ENCODE peak calls at places on chromosomes 1 and 21, in four cellular contexts. D, W, H and X are unnamed samples.

GRCh38 chr1:35573198-35573775 is at the start of gene TFAP2E:
- DNase-seq in D (no peak), W (no peak), H (peak; percentile 66), X (no peak)

GRCh38 chr1:45329445-45329844 is 2.8 kb downstream of the HPDL start:
- DNase-seq in D (no peak), W (no peak), H (no peak), X (no peak)

GRCh38 chr1:150366416-150367296 is 2.7 kb downstream of the RPRD2 start:
- DNase-seq in D (no peak), W (no peak), H (no peak), X (no peak)

GRCh38 chr1:187032316-187032981 is 203.7 kb downstream of the PLA2G4A start:
- DNase-seq in D (no peak), W (no peak), H (no peak), X (no peak)

GRCh38 chr1:33768821-33769220 is 95.1 kb upstream of the HMGB4 start:
- DNase-seq in D (no peak), W (no peak), H (no peak), X (no peak)

GRCh38 chr1:7376676-7377075 is 394.4 kb upstream of the VAMP3 start:
- DNase-seq in D (no peak), W (no peak), H (no peak), X (no peak)

GRCh38 chr1:47948126-47948525 is 49.1 kb downstream of the TRABD2B start:
- DNase-seq in D (no peak), W (no peak), H (no peak), X (no peak)

GRCh38 chr1:36792292-36792691 is 242.0 kb downstream of the GRIK3 start:
- DNase-seq in D (no peak), W (no peak), H (no peak), X (no peak)

GRCh38 chr1:223747838-223748335 is 35.5 kb downstream of the CAPN2 start:
- DNase-seq in D (no peak), W (peak; percentile 52), H (no peak), X (no peak)

GRCh38 chr1:181251001-181251712 is 162.7 kb downstream of the IER5 start:
- DNase-seq in D (no peak), W (no peak), H (peak; percentile 13), X (no peak)

GRCh38 chr1:55833452-55834160 is 618.4 kb upstream of the USP24 start:
- DNase-seq in D (no peak), W (no peak), H (no peak), X (no peak)

GRCh38 chr1:55369474-55369873 is 154.3 kb upstream of the USP24 start:
- DNase-seq in D (no peak), W (no peak), H (no peak), X (no peak)

GRCh38 chr1:11492235-11492634 is 13.3 kb downstream of the DISP3 start:
- DNase-seq in D (no peak), W (no peak), H (no peak), X (peak; percentile 12)

GRCh38 chr1:244874974-244875579 is 10.7 kb upstream of the HNRNPU start:
- DNase-seq in D (no peak), W (no peak), H (no peak), X (no peak)

GRCh38 chr1:89206361-89206760 is 7.6 kb upstream of the GBP4 start:
- DNase-seq in D (no peak), W (no peak), H (no peak), X (no peak)

GRCh38 chr1:41367102-41367537 is 5.9 kb downstream of the FOXO6 start:
- DNase-seq in D (no peak), W (no peak), H (no peak), X (no peak)
- H3K27ac ChIP-seq in D (no peak overlapping the region), W (no peak overlapping the region), H (peak overlapping the region; percentile 88), X (no peak overlapping the region)

GRCh38 chr1:154327466-154328317 is 2.4 kb downstream of the ATP8B2 start:
- DNase-seq in D (no peak), W (no peak), H (no peak), X (no peak)

GRCh38 chr1:154324241-154324640 is 1.1 kb upstream of the ATP8B2 start:
- DNase-seq in D (no peak), W (no peak), H (no peak), X (no peak)

GRCh38 chr1:154324669-154325582 is at the start of gene ATP8B2:
- DNase-seq in D (peak; percentile 68), W (peak; percentile 74), H (peak; percentile 96), X (peak; percentile 88)

GRCh38 chr1:154326546-154327465 is 1.5 kb downstream of the ATP8B2 start:
- DNase-seq in D (peak; percentile 38), W (peak; percentile 41), H (no peak), X (peak; percentile 91)

DNA sequence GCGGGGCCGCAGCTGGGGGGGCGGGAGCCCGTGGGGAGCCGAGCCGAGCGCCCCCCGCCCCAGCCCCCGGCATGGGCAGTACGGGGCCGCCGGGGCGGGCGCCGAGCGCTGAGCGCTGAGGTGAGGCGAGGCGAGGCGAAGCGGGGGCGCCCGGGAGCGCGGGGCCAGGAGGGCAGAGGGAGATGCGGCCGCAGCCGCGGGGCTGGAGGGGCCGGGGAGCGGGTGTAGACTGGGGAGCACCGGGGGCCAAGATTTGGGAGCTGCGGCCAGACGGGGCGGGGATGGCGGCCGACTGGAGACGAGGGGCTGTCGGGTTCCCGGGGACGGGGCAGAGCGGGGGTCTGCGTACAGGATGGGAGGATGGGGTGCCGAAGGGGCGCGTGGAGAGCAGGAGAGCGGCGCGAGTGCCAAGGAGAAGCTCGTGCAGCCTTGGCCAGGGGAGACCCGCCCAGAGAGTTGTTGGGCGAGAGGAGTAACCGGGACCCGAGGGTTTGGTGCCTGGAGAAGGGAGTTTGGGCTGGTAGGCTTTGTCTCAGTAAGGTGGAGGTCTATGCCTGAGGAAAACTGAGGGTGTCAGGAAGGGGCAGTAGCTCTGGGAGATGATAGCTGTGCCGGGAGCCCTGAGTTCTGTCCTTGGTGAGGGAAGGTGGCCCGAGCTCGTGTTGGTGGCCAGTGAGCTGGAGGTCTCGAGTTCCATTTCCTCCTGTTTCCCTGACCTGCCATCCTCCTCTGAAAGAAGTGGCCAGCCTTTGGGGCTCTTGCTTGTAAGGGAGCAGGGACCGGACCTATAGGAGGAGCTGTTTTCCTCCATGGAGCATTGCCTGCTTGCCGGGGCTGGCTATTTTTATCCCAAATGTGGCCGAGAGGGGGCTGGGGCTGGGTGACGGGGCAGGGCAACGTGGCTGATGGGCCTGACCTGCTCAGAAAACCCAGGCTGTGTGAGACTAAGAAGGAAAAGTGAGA is 539 bp downstream of the ATP8B2 start:
- DNase-seq in D (peak; percentile 63), W (peak; percentile 57), H (peak; percentile 97), X (peak; percentile 86)
- TF ChIP-seq CTCF in D (peak; percentile 65), W (peak; percentile 68), H (peak; percentile 57), X (peak; percentile 63)

GRCh38 chr1:116991918-116992317 is 9.6 kb upstream of the CD101 start:
- DNase-seq in D (no peak), W (no peak), H (no peak), X (no peak)
- H3K27ac ChIP-seq in D (peak overlapping the region; percentile 77), W (no peak overlapping the region), H (no peak overlapping the region), X (no peak overlapping the region)

GRCh38 chr21:31181089-31181757 is 142.9 kb upstream of the KRTAP19-8 start:
- DNase-seq in D (no peak), W (no peak), H (no peak), X (no peak)
- TF ChIP-seq CTCF in D (no peak), W (no peak), H (no peak), X (no peak)

GRCh38 chr1:84037758-84038611 is 39.1 kb upstream of the TTLL7 start:
- DNase-seq in D (no peak), W (no peak), H (no peak), X (no peak)
- H3K27ac ChIP-seq in D (no peak overlapping the region), W (no peak overlapping the region), H (no peak overlapping the region), X (no peak overlapping the region)

DNA sequence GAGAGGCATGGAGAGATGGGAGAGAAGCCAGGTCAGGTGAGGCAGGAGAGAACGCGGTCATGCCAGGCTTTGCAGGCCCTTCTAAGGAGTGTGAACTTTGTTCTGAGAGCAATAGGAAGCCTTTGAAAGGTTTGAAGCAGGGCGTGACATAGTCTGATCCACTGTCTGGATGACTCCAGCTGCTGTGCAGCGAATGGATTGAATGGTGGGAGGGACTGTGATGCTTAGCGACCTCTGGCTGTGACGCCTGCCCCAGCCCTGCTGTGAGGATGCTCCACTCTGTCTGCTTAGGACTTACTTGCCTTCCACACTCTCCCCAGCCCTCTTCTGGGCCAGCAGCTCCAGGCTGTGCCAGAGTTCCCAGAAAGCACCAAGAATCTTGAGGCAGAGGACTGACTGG is 41.8 kb upstream of the POU3F1 start:
- DNase-seq in D (no peak), W (no peak), H (no peak), X (no peak)
- TF ChIP-seq CTCF in D (no peak), W (no peak), H (no peak), X (no peak)

DNA sequence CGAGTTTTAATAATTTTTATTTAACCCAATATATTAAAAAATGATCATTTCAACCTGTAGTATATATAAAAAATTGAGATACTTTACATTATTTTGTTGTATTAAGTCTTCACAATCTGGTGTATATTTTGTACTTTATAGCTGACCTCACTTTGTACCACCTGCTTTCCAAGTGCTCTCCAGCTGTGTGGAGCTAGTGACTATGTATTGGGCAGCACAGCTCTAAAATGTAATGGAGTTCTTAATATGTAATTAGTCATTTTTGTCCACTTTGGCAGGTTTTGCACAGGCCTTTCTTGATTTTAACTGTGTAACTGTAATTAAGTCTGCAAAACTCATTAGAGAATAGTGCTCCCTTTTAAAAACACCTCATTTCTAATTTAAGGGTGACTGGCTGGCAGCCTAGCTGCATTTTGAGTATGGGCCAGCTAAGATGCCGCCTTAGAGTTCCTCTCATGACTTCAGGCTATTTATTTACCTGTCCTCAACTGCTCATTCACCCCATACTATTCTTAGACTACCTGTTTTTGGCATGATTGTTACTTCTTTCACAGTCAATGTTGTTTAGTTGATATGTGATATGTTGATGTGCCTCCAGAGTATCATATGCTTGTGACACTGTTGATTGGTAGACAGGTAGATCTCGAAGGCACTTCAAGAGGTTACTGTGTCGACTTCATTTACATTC is 43.2 kb downstream of the ZYG11B start:
- DNase-seq in D (no peak), W (no peak), H (no peak), X (no peak)
- H3K27ac ChIP-seq in D (peak overlapping the region; percentile 2), W (no peak overlapping the region), H (no peak overlapping the region), X (no peak overlapping the region)

GRCh38 chr1:30696831-30697230 is 26.6 kb downstream of the MATN1 start:
- DNase-seq in D (no peak), W (no peak), H (no peak), X (peak; percentile 42)

GRCh38 chr1:30697571-30697970 is 25.8 kb downstream of the MATN1 start:
- DNase-seq in D (no peak), W (no peak), H (no peak), X (peak; percentile 68)

GRCh38 chr1:30698401-30698981 is 24.9 kb downstream of the MATN1 start:
- DNase-seq in D (no peak), W (no peak), H (no peak), X (peak; percentile 72)

GRCh38 chr1:30699762-30700161 is 23.6 kb downstream of the MATN1 start:
- DNase-seq in D (no peak), W (no peak), H (no peak), X (no peak)

DNA sequence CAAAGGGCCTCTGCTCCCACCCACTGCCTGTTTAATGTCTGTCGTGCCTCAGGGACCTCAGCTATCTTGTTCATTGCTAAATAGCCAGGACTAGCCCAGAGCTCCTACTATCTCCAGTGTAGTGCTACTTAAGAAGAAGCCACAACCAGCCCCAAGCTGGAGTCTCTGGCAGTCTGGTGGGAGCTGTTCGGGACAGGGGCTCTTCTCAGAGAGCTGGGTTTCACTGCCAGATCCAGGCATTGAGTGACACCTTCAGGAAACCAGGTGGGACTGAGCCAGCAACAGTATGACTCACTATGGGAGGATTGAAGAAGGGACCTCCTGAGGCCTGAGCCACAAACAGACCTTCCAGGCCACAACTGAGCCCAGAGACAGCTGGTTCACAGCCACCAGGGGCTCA is 25.4 kb downstream of the MATN1 start:
- DNase-seq in D (no peak), W (no peak), H (no peak), X (peak; percentile 67)
- TF ChIP-seq CTCF in D (no peak), W (no peak), H (no peak), X (no peak)

GRCh38 chr1:220222939-220223338 is 49.3 kb downstream of the RAB3GAP2 start:
- DNase-seq in D (no peak), W (no peak), H (no peak), X (no peak)
- H3K27ac ChIP-seq in D (no peak overlapping the region), W (no peak overlapping the region), H (no peak overlapping the region), X (no peak overlapping the region)